ENCODE peak calls at places on chromosomes 2 and 18, in eight cellular contexts. W, Y, C, A, K, T, Q and F are unnamed samples.

GRCh38 chr18:702957-703659 is 9.3 kb downstream of the ENOSF1 start:
- DNase-seq in A (peak), C (peak), T (no peak), K (peak), Y (peak), W (no peak), Q (no peak), F (peak)

GRCh38 chr2:67923696-67924095 is 139.1 kb downstream of the C1D start:
- DNase-seq in Q (no peak), T (no peak), C (no peak), W (no peak), A (no peak), K (no peak), Y (no peak), F (no peak)

GRCh38 chr18:9642799-9643445 is 28.6 kb upstream of the PPP4R1 start:
- DNase-seq in C (no peak), Q (no peak), T (no peak), A (peak), W (no peak), Y (no peak), K (no peak), F (peak)

GRCh38 chr2:139622691-139623090 is 842.5 kb upstream of the NXPH2 start:
- DNase-seq in T (no peak), Y (no peak), W (no peak), C (no peak), K (no peak), Q (no peak), A (no peak), F (no peak)

GRCh38 chr2:74440005-74440377 is 1.7 kb downstream of the RTKN start:
- DNase-seq in Q (no peak), K (peak), Y (peak), A (peak), C (no peak), T (peak), W (no peak), F (peak)

GRCh38 chr2:215590353-215590752 is 154.5 kb upstream of the FN1 start:
- DNase-seq in T (no peak), Q (no peak), Y (peak), W (no peak), A (no peak), K (no peak), C (no peak), F (no peak)

GRCh38 chr2:165114345-165114943 is 89.4 kb downstream of the SCN3A start:
- DNase-seq in T (peak), C (peak), Y (peak), A (peak), Q (peak), W (no peak), K (peak), F (peak)

GRCh38 chr2:217118559-217118958 is 258.7 kb upstream of the TNP1 start:
- DNase-seq in Q (no peak), T (no peak), K (no peak), C (no peak), W (no peak), A (no peak), Y (no peak), F (no peak)

GRCh38 chr18:48975221-48975816 is 24.6 kb upstream of the SMAD7 start:
- DNase-seq in W (no peak), Y (no peak), T (no peak), Q (no peak), K (no peak), C (no peak), A (no peak), F (no peak)

GRCh38 chr2:109195193-109196045 is 66.4 kb downstream of the SH3RF3 start:
- DNase-seq in A (no peak), Y (no peak), Q (peak), T (no peak), C (no peak), W (no peak), K (no peak), F (no peak)

GRCh38 chr2:189874571-189875320 is 90.5 kb downstream of the PMS1 start:
- DNase-seq in Q (no peak), T (no peak), W (no peak), A (no peak), Y (no peak), K (no peak), C (no peak), F (peak)

GRCh38 chr2:170848587-170848986 is 31.9 kb downstream of the GAD1 start:
- DNase-seq in Y (peak), T (no peak), Q (no peak), W (no peak), A (peak), C (peak), K (no peak), F (peak)

GRCh38 chr18:12023375-12023774 is 42.1 kb downstream of the IMPA2 start:
- DNase-seq in Y (no peak), W (no peak), A (no peak), Q (no peak), K (no peak), T (no peak), C (no peak), F (no peak)

GRCh38 chr2:202007015-202008011 is 26.3 kb upstream of the FZD7 start:
- DNase-seq in T (no peak), C (no peak), W (no peak), Y (no peak), K (no peak), Q (no peak), A (no peak), F (no peak)

GRCh38 chr18:77635441-77635840 is 385.8 kb downstream of the GALR1 start:
- DNase-seq in T (no peak), Q (no peak), C (no peak), K (no peak), A (no peak), Y (no peak), W (no peak), F (no peak)

GRCh38 chr18:49100226-49100968 is 149.6 kb upstream of the SMAD7 start:
- DNase-seq in A (no peak), C (no peak), Q (no peak), K (no peak), T (no peak), Y (peak), W (no peak), F (peak)